ENCODE peak calls at places on chromosomes 13 and 19, in four cellular contexts. M is GM12878, T is HepG2, H is K562. W is an unnamed sample.

GRCh38 chr13:22312405-22312803 is 641.5 kb downstream of the FGF9 start:
- DNase-seq in M (no peak), T (no peak), H (no peak), W (no peak)

GRCh38 chr13:42758515-42758914 is 22.9 kb upstream of the FAM216B start:
- DNase-seq in M (no peak), T (peak), H (no peak), W (no peak)

GRCh38 chr13:98900442-98900841 is 77.4 kb downstream of the DOCK9 start:
- DNase-seq in M (no peak), T (no peak), H (no peak), W (no peak)

GRCh38 chr13:20901668-20902437 is 693 bp downstream of the XPO4 start:
- DNase-seq in M (no peak), T (peak), H (peak), W (peak)

GRCh38 chr13:73938375-73939070 is 195.7 kb downstream of the KLF12 start:
- DNase-seq in M (no peak), T (no peak), H (no peak), W (no peak)

GRCh38 chr13:47066261-47066660 is 169.4 kb upstream of the HTR2A start:
- DNase-seq in M (no peak), T (no peak), H (no peak), W (no peak)

GRCh38 chr13:67258482-67258881 is 28.3 kb upstream of the PCDH9 start:
- DNase-seq in M (no peak), T (no peak), H (no peak), W (no peak)

GRCh38 chr19:11024259-11024658 is 63.4 kb downstream of the SMARCA4 start:
- DNase-seq in M (no peak), T (no peak), H (no peak), W (no peak)

GRCh38 chr13:106533940-106534843 is 1.3 kb downstream of the EFNB2 start:
- DNase-seq in M (no peak), T (no peak), H (no peak), W (no peak)

GRCh38 chr19:42433503-42434260 is 6.5 kb upstream of the LIPE start:
- DNase-seq in M (no peak), T (peak), H (peak), W (peak)

GRCh38 chr19:19040417-19040816 is 7.0 kb downstream of the ARMC6 start:
- DNase-seq in M (no peak), T (peak), H (no peak), W (no peak)

GRCh38 chr19:4913996-4914735 is 4.9 kb downstream of the UHRF1 start:
- DNase-seq in M (no peak), T (no peak), H (no peak), W (no peak)

GRCh38 chr19:14023404-14024235 is 4.3 kb upstream of the RLN3 start:
- DNase-seq in M (no peak), T (peak), H (peak), W (peak)

GRCh38 chr19:4707956-4708650 is 15.5 kb downstream of the DPP9 start:
- DNase-seq in M (no peak), T (no peak), H (no peak), W (no peak)

GRCh38 chr13:112619730-112620639 is 32.0 kb upstream of the TUBGCP3 start:
- DNase-seq in M (no peak), T (no peak), H (no peak), W (no peak)

GRCh38 chr13:99981115-99982020 is at the start of gene ZIC2:
- DNase-seq in M (no peak), T (no peak), H (peak), W (peak)

DNA sequence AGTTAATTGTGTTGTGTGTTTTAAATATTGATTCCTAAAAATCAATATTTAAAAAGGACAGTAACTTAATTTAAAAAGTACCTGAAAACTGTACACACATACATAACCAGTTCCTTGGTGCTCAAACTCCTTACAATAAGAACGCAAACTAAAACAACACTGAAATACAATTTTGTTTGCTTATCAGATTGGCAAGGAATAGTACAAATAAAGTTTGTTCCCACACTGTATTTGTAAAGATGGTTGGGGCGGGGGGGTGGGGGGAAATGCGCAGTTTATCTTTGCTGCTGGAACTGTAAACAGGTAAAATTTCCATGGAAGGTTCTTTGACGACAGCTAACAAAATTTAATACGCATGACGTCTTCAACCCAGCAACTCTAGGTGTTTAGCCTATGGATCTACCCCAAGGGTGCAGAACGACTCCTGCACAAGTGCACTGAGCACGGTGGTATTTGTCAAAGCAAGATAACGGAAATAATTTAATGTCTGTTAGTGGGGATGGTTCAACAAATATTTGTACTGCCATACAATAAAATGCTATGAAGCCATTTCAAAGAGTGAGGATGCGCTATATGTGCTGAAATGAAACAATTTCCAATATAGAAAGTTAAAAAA is 96.5 kb downstream of the ING1 start:
- DNase-seq in M (no peak), T (no peak), H (no peak), W (no peak)
- TF ChIP-seq TARDBP in M (no peak), T (no peak), H (no peak), W (no peak)

DNA sequence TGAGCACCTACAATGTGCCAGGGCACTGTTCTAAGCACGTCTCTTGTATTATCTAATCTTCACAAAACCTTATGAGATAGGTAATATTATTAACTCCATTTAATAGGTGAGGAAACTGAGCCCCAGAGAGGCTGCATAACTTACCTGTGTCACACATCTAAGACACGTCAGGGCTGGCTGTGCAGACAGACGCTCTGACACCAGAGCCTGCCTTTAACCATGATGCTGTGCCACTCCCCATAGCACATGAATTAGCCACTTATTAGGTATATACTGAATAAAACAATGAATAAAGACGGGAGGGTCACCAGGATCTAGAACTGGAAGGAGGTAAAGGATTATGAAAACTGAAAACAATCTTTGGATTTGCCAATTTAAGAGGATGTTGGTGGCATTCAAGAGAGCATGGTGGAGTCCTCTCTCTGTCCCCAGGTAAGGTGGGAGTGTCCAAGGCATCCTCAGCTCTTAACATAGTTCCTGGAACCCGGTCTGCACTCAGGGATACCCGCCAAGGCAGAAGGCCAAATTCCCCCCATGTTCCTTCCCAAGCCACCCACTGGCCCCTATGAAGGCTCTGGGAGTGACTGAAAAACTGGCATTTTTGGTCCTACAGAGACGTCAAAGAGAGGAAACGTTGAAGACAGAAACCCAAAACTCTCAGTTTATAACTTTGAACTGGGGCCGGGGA is 479.7 kb downstream of the FOXO1 start:
- DNase-seq in M (no peak), T (no peak), H (no peak), W (no peak)
- TF ChIP-seq TARDBP in M (no peak), T (no peak), H (no peak), W (no peak)

DNA sequence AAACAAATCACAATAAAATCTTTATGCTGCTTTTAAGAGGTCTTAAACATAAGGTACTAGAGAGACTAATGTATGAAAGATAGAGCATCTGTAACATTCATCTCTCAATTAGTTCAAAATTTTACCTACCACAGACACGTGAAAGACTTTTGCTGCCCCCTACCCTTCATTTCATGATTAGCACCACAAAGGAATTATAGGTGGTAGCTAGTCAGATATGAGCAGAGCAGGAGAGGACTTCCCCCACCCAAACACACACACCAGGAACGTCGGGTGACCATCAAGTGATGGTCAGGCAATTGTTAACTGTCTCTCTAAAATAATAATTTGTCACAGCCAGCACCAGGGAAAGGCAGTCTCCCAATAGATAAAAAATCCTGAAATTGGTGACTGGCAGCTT is 1531.7 kb upstream of the SPRY2 start:
- DNase-seq in M (no peak), T (peak), H (no peak), W (peak)
- TF ChIP-seq TARDBP in M (no peak), T (no peak), H (no peak), W (no peak)

GRCh38 chr13:48400090-48400694 is 12.7 kb downstream of the LPAR6 start:
- DNase-seq in M (no peak), T (peak), H (no peak), W (no peak)

GRCh38 chr13:48402325-48402962 is 10.5 kb downstream of the LPAR6 start:
- DNase-seq in M (peak), T (no peak), H (no peak), W (no peak)

GRCh38 chr13:48403151-48403631 is 9.7 kb downstream of the LPAR6 start:
- DNase-seq in M (peak), T (no peak), H (no peak), W (no peak)

GRCh38 chr13:48400820-48401219 is 12.1 kb downstream of the LPAR6 start:
- DNase-seq in M (peak), T (no peak), H (no peak), W (no peak)

GRCh38 chr13:48401480-48401879 is 11.4 kb downstream of the LPAR6 start:
- DNase-seq in M (no peak), T (no peak), H (no peak), W (no peak)
- TF ChIP-seq TARDBP in M (no peak), T (no peak), H (no peak), W (no peak)

GRCh38 chr13:28609381-28609780 is 49.5 kb upstream of the POMP start:
- DNase-seq in M (no peak), T (no peak), H (no peak), W (no peak)

GRCh38 chr13:28611654-28612131 is 47.2 kb upstream of the POMP start:
- DNase-seq in M (no peak), T (no peak), H (peak), W (no peak)

GRCh38 chr13:28613562-28613961 is 45.4 kb upstream of the POMP start:
- DNase-seq in M (no peak), T (no peak), H (no peak), W (no peak)

GRCh38 chr13:28609936-28610335 is 49.0 kb upstream of the POMP start:
- DNase-seq in M (no peak), T (no peak), H (no peak), W (no peak)

DNA sequence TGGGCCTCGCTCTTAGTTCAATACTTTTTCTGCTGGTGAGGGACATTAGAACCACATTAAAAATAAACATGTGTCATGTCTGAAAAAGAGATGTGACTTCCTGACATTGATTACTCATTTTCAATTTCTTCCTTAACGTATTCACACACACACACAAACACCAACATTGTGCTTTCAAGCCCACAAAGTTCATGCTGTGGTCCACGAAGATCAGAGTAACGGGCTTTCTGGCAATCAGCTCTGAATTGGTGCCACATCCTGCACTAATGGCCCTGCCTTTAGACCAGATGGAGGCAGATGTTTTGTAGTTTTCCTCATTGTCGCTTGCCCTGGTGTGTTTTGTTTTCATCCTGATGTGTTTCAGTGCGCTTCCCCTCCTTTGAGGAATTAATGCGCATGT is 47.9 kb upstream of the POMP start:
- DNase-seq in M (no peak), T (no peak), H (no peak), W (no peak)
- TF ChIP-seq TARDBP in M (no peak), T (no peak), H (no peak), W (no peak)